ENCODE peak calls at places on chromosome 3, in four cellular contexts. G is OCI-LY7, R is adrenal gland, O is neuronal stem cell. T is an unnamed sample. For H3K9me3, the result is how much of the 10 kb centered on the place peaks cover.

GRCh38 chr3:22296641-22297040 is 545.6 kb upstream of the ZNF385D start:
- DNase-seq in O (no peak), G (no peak), R (no peak), T (no peak)

GRCh38 chr3:125967156-125967555 is 1.8 kb upstream of the ROPN1B start:
- DNase-seq in O (no peak), R (no peak), G (no peak), T (no peak)

GRCh38 chr3:51275096-51275805 is 109.8 kb upstream of the MANF start:
- DNase-seq in G (no peak), O (no peak), R (no peak), T (no peak)

GRCh38 chr3:171801738-171802600 is 8.3 kb downstream of the PLD1 start:
- DNase-seq in O (no peak), G (no peak), R (no peak), T (no peak)

GRCh38 chr3:63565220-63565619 is 87.3 kb upstream of the SNTN start:
- DNase-seq in O (no peak), G (no peak), R (no peak), T (peak)

GRCh38 chr3:165206454-165207266 is 10.5 kb upstream of the SLITRK3 start:
- DNase-seq in O (peak), R (peak), G (peak), T (peak)

GRCh38 chr3:141746962-141747361 is 8.9 kb downstream of the RNF7 start:
- DNase-seq in R (no peak), G (no peak), O (no peak), T (no peak)

GRCh38 chr3:39705351-39705900 is 104.0 kb upstream of the MYRIP start:
- DNase-seq in R (no peak), O (no peak), G (no peak), T (no peak)

GRCh38 chr3:89606151-89606550 is 498.7 kb downstream of the EPHA3 start:
- DNase-seq in O (no peak), R (no peak), G (no peak), T (no peak)

GRCh38 chr3:38283810-38284775 is 2.0 kb downstream of the SLC22A14 start:
- DNase-seq in G (no peak), R (no peak), O (no peak), T (no peak)

GRCh38 chr3:45631486-45631885 is 36.9 kb downstream of the LIMD1 start:
- DNase-seq in O (no peak), R (peak), G (peak), T (no peak)

GRCh38 chr3:87307805-87308204 is 31.4 kb upstream of the POU1F1 start:
- DNase-seq in O (no peak), R (no peak), G (no peak), T (no peak)

GRCh38 chr3:53229606-53230005 is 26.2 kb downstream of the TKT start:
- DNase-seq in R (no peak), O (no peak), G (no peak), T (no peak)

GRCh38 chr3:122760457-122761271 is 33.0 kb downstream of the HSPBAP1 start:
- DNase-seq in G (no peak), R (no peak), O (peak), T (no peak)

GRCh38 chr3:69460034-69460433 is 74.1 kb upstream of the FRMD4B start:
- DNase-seq in R (no peak), O (no peak), G (no peak), T (no peak)

GRCh38 chr3:134153761-134154160 is 96.9 kb downstream of the RYK start:
- DNase-seq in R (no peak), G (no peak), O (no peak), T (no peak)

GRCh38 chr3:66486187-66486586 is 14.6 kb downstream of the LRIG1 start:
- DNase-seq in O (no peak), R (no peak), G (no peak), T (no peak)

GRCh38 chr3:3015472-3016089 is 94.6 kb downstream of the IL5RA start:
- DNase-seq in O (peak), G (no peak), R (peak), T (no peak)

GRCh38 chr3:197237897-197238296 is 60.5 kb downstream of the DLG1 start:
- DNase-seq in O (no peak), G (no peak), R (no peak), T (no peak)
- H3K9me3 ChIP-seq in O (half or more), G (under half), R (under half), T (under half)

GRCh38 chr3:26535151-26535550 is 87.4 kb upstream of the LRRC3B start:
- DNase-seq in O (no peak), R (no peak), G (no peak), T (no peak)

GRCh38 chr3:26536955-26537354 is 85.6 kb upstream of the LRRC3B start:
- DNase-seq in R (no peak), G (no peak), O (no peak), T (no peak)
- H3K9me3 ChIP-seq in R (under half), G (under half), O (under half), T (under half)

GRCh38 chr3:196774191-196774820 is 34.6 kb downstream of the PAK2 start:
- DNase-seq in O (no peak), G (no peak), R (peak), T (no peak)
- H3K9me3 ChIP-seq in O (under half), G (under half), R (under half), T (under half)

GRCh38 chr3:33704891-33705290 is 13.2 kb downstream of the CLASP2 start:
- DNase-seq in O (no peak), G (no peak), R (no peak), T (no peak)
- H3K9me3 ChIP-seq in O (under half), G (half or more), R (under half), T (under half)

GRCh38 chr3:106826861-106827311 is 550.4 kb upstream of the CCDC54 start:
- DNase-seq in R (no peak), O (no peak), G (no peak), T (no peak)
- H3K9me3 ChIP-seq in R (under half), O (under half), G (under half), T (under half)

GRCh38 chr3:851098-851790 is 241.6 kb upstream of the CNTN6 start:
- DNase-seq in R (no peak), O (no peak), G (no peak), T (no peak)

GRCh38 chr3:853489-853888 is 239.3 kb upstream of the CNTN6 start:
- DNase-seq in R (no peak), O (no peak), G (no peak), T (no peak)

DNA sequence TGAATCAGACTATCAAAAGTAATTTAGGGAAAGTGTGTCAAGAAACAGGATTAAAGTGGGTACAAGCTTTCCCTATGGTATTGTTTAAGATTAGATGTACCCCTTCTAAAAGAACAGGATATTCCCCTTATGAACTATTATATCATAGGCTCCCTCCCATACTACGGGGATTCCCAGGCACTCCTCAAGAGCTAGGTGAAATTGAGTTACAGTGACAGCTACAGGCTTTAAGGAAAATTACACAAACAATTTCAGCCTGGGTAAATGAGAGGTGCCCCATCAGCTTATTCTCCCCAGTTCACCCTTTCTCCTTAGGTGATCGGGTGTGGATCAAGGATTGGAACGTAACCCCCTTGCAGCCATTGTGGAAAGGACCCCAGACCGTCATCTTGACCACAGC is 240.8 kb upstream of the CNTN6 start:
- DNase-seq in O (no peak), R (no peak), G (no peak), T (no peak)
- H3K9me3 ChIP-seq in O (under half), R (under half), G (under half), T (under half)

T was measured in BE2C.